ENCODE peak calls at places on chromosomes 6 and 20, in five cellular contexts. K is NCI-H510A treated with DMSO at 0.1 percent for 48 hours; R is central memory CD8-positive, alpha-beta T cell; T is ureter; J is NCI-H1105. Q is an unnamed sample.
A peak's percentile ranks its signal among the peaks of the same experiment; 100 is the strongest.

GRCh38 chr6:30763618-30764489 is 19.5 kb upstream of the IER3 start:
- DNase-seq in K (no peak), R (no peak), T (no peak), J (no peak), Q (no peak)

GRCh38 chr6:133697666-133698065 is 191.2 kb upstream of the TCF21 start:
- DNase-seq in K (no peak), R (no peak), T (no peak), J (no peak), Q (no peak)

GRCh38 chr6:165804331-165805066 is 141.5 kb upstream of the PDE10A start:
- DNase-seq in K (no peak), R (no peak), T (no peak), J (no peak), Q (no peak)

GRCh38 chr6:148265058-148265457 is 77.6 kb upstream of the SASH1 start:
- DNase-seq in K (no peak), R (no peak), T (no peak), J (no peak), Q (no peak)

GRCh38 chr20:32018269-32019155 is 8.3 kb downstream of the CCM2L start:
- DNase-seq in K (peak; percentile 90), R (no peak), T (peak; percentile 54), J (peak; percentile 97), Q (no peak)

GRCh38 chr6:150293423-150294280 is 75.2 kb upstream of the IYD start:
- DNase-seq in K (no peak), R (no peak), T (no peak), J (no peak), Q (no peak)

GRCh38 chr6:125793863-125794262 is 3.1 kb downstream of the NCOA7 start:
- DNase-seq in K (no peak), R (no peak), T (no peak), J (no peak), Q (no peak)

GRCh38 chr20:24185801-24186200 is 197.2 kb upstream of the GGTLC1 start:
- DNase-seq in K (no peak), R (no peak), T (no peak), J (no peak), Q (no peak)

GRCh38 chr20:23132930-23133559 is 46.9 kb upstream of the CD93 start:
- DNase-seq in K (no peak), R (no peak), T (no peak), J (no peak), Q (no peak)

GRCh38 chr6:158529629-158530028 is 30.3 kb upstream of the TMEM181 start:
- DNase-seq in K (no peak), R (no peak), T (no peak), J (no peak), Q (no peak)

GRCh38 chr6:54072708-54073313 is 38.4 kb upstream of the MLIP start:
- DNase-seq in K (no peak), R (no peak), T (no peak), J (no peak), Q (no peak)

GRCh38 chr6:25232478-25232877 is 46.7 kb upstream of the CARMIL1 start:
- DNase-seq in K (no peak), R (no peak), T (no peak), J (no peak), Q (no peak)

GRCh38 chr6:83592770-83593394 is 80.5 kb downstream of the PRSS35 start:
- DNase-seq in K (peak; percentile 1), R (no peak), T (no peak), J (no peak), Q (peak; percentile 10)

GRCh38 chr20:25282034-25282781 is 34.3 kb downstream of the PYGB start:
- DNase-seq in K (peak; percentile 78), R (no peak), T (peak; percentile 41), J (no peak), Q (no peak)

GRCh38 chr6:131191590-131191989 is 56.3 kb downstream of the AKAP7 start:
- DNase-seq in K (no peak), R (no peak), T (no peak), J (no peak), Q (no peak)

GRCh38 chr6:116386581-116387299 is 16.0 kb downstream of the DSE start:
- DNase-seq in K (no peak), R (no peak), T (no peak), J (no peak), Q (no peak)

GRCh38 chr20:13256606-13257005 is 35.5 kb downstream of the ISM1 start:
- DNase-seq in K (no peak), R (no peak), T (no peak), J (no peak), Q (no peak)

GRCh38 chr6:9380568-9380967 is 945.2 kb upstream of the SLC35B3 start:
- DNase-seq in K (no peak), R (no peak), T (no peak), J (no peak), Q (no peak)

Q was measured in GM12864.